ENCODE peak calls at places on chromosomes 12 and 14, in four cellular contexts. N, U, X and B are unnamed samples.

GRCh38 chr12:88325076-88325827 is 183.1 kb downstream of the TMTC3 start:
- DNase-seq in N (no peak), U (no peak), X (no peak), B (no peak)

GRCh38 chr12:7857916-7858315 is 14.8 kb downstream of the SLC2A14 start:
- DNase-seq in N (no peak), U (no peak), X (no peak), B (no peak)

GRCh38 chr12:117744418-117744817 is 224.4 kb downstream of the KSR2 start:
- DNase-seq in N (no peak), U (no peak), X (no peak), B (no peak)

GRCh38 chr12:14716848-14717444 is 20.5 kb upstream of the GUCY2C start:
- DNase-seq in N (no peak), U (peak; percentile 52), X (peak; percentile 44), B (peak; percentile 21)

GRCh38 chr14:64465208-64465821 is at the start of gene AKAP5:
- DNase-seq in N (no peak), U (peak; percentile 46), X (peak; percentile 60), B (peak; percentile 43)

GRCh38 chr14:57987596-57988300 is 121.9 kb upstream of the SLC35F4 start:
- DNase-seq in N (no peak), U (no peak), X (no peak), B (no peak)

GRCh38 chr14:91173867-91174266 is 60.0 kb downstream of the DGLUCY start:
- DNase-seq in N (no peak), U (no peak), X (peak; percentile 5), B (no peak)

GRCh38 chr12:53751336-53752191 is at the start of gene CISTR:
- DNase-seq in N (no peak), U (no peak), X (no peak), B (peak; percentile 59)

GRCh38 chr12:131195796-131196195 is 242.1 kb downstream of the ADGRD1 start:
- DNase-seq in N (no peak), U (no peak), X (no peak), B (no peak)

GRCh38 chr12:132495629-132496207 is 5.8 kb downstream of the FBRSL1 start:
- DNase-seq in N (no peak), U (no peak), X (no peak), B (no peak)

GRCh38 chr12:89524201-89525001 is at the start of gene GALNT4:
- DNase-seq in N (peak; percentile 42), U (peak; percentile 81), X (peak; percentile 92), B (peak; percentile 82)
- TF ChIP-seq POLR2A in N (peak; percentile 65), U (peak; percentile 83), X (peak; percentile 66), B (peak; percentile 32)

GRCh38 chr12:87140257-87140656 is 884.1 kb upstream of the MGAT4C start:
- DNase-seq in N (no peak), U (no peak), X (no peak), B (no peak)
- TF ChIP-seq TAF1 in N (no peak), U (no peak), X (no peak), B (no peak)

GRCh38 chr12:69239922-69240624 is 704 bp downstream of the CPSF6 start:
- DNase-seq in N (no peak), U (no peak), X (peak; percentile 56), B (no peak)
- TF ChIP-seq POLR2AphosphoS5 in N (no peak), U (no peak), X (no peak), B (no peak)

GRCh38 chr14:100879194-100879593 is 24.3 kb downstream of the RTL1 start:
- DNase-seq in N (no peak), U (no peak), X (no peak), B (no peak)

GRCh38 chr14:100880271-100881101 is 23.0 kb downstream of the RTL1 start:
- DNase-seq in N (no peak), U (no peak), X (no peak), B (no peak)

GRCh38 chr14:100878271-100879146 is 25.0 kb downstream of the RTL1 start:
- DNase-seq in N (no peak), U (no peak), X (no peak), B (no peak)

GRCh38 chr14:100881211-100882025 is 22.1 kb downstream of the RTL1 start:
- DNase-seq in N (no peak), U (no peak), X (no peak), B (no peak)

DNA sequence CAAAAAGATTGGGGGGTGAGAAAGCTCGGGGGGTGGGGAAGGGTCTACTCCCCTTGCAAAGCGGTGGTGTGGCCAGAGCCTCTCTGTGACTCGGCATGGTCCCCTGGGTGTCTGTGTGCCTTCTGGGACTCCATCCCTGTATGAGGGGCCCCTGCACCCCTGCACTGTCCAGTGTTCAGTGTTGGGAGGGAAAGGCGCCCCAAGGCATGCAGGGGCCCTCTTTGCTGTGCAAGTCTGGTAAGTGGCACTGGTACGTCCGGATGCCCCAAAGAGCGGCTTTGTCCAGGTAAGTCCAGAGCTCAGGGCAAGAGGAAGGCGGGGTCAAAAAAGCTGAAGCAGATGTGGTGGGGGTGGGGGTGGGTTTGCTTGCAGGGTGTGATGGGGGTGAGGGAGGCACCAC is 23.7 kb downstream of the RTL1 start:
- DNase-seq in N (no peak), U (no peak), X (no peak), B (no peak)
- TF ChIP-seq POLR2A in N (no peak), U (no peak), X (no peak), B (no peak)

DNA sequence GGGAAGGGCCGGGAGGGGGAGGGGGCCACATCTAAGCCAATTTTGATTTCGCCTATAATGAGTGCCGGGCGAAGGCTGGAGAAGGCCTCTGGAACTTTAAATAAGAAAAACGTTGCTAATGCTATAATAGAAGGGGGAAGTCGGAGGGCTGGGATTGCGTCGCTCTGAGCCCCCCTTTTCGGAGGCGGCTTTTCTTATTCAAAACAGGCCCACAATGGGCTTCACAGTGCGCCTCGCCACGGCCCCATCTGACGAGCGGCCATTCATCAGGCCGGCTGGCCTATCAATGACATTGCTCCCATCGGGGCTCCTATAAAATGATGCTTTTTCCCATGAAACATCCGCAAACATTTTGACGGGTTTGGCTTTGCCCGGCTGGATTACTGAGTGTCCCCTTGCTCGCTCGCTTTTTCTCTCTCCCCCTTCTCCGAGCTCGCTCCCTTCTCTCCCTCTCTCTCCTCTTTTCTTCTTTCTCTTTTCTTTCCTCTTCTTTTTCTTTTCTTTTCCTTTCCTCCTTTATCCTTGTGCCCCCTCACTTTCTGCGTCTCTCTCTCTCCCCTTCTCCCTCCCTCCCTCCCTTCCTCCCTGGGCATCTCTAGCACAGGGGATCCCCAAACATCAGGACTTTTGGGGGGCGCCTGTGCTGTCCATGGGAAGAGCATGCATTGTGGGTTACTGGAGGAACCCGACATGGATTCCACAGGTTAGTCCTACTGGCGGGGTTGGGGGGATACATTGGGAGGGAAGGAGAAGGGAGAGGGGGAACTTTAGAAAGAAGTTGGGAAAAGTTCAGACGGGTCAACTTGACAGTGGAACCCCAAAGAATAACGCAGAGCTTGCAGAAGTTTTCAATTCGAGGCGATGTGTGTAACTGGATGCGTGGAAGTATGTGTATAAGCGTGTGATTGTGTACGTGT is at the start of gene RFX4:
- DNase-seq in N (no peak), U (no peak), X (no peak), B (no peak)
- TF ChIP-seq TAF1 in N (no peak), U (no peak), X (no peak), B (no peak)

GRCh38 chr12:1553987-1554982 is 40.1 kb downstream of the FBXL14 start:
- DNase-seq in N (peak; percentile 94), U (no peak), X (no peak), B (peak; percentile 74)
- TF ChIP-seq POLR2AphosphoS5 in N (peak; percentile 76), U (no peak), X (no peak), B (peak; percentile 66)

DNA sequence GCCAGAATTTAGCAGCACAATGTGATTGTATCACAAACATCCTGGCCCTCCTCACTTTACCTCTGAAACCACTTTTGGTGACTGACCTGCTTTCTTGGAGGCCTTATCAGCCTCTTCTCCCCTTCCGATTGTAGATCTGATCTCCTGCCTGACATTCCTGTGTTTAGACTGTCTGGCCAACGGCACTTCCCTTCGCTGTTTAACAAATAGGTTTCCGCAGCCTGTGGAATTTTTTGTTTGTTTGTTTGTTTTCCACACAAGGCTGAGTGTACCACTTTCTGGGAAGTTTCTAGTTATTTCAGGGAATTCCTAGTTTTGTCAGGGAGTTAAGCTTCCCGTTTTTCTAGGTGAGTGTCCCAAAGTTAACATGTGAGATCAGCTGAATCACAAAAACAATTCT is 65.9 kb upstream of the CDKN3 start:
- DNase-seq in N (no peak), U (no peak), X (no peak), B (no peak)
- TF ChIP-seq POLR2A in N (no peak), U (no peak), X (no peak), B (no peak)

GRCh38 chr12:32240210-32240609 is 133.6 kb downstream of the BICD1 start:
- DNase-seq in N (no peak), U (no peak), X (no peak), B (no peak)
- TF ChIP-seq TAF1 in N (no peak), U (no peak), X (no peak), B (no peak)

DNA sequence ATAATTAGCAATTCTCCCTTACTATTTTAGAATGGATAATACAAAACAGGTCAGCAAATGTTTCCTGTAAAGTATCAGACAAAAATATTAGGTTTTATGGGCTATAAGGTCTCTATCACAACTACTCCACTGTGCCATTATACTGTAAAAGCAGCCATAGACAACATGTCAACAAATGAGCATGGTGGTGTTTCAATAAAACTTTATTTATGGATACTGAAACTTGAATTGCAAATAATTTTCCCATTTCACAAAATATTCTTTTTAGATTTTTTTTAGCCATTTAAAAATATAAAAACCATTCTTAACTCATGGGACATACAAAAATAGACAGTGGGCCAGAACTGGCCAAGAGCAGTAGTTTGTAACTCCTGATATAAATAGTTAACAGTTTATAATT is 15.4 kb downstream of the RECQL start:
- DNase-seq in N (no peak), U (no peak), X (no peak), B (no peak)
- TF ChIP-seq POLR2AphosphoS5 in N (no peak), U (no peak), X (no peak), B (no peak)